ENCODE peak calls at places on chromosome 14, in seven cellular contexts. G, S, N, O, R, W and T are unnamed samples.

GRCh38 chr14:21269252-21270046 is at the start of gene HNRNPC:
- DNase-seq in W (peak; percentile 100), O (peak; percentile 100), R (peak; percentile 100), N (peak; percentile 100), S (peak; percentile 100), G (peak; percentile 99), T (peak; percentile 94)

GRCh38 chr14:54166049-54166950 is 209.7 kb upstream of the BMP4 start:
- DNase-seq in S (no peak), R (no peak), N (no peak), O (no peak), W (no peak), G (no peak), T (no peak)

GRCh38 chr14:21860172-21860571 is 186.6 kb upstream of the OR4E1 start:
- DNase-seq in W (no peak), S (peak; percentile 3), N (peak; percentile 51), R (peak; percentile 67), G (no peak), O (peak; percentile 28), T (no peak)

GRCh38 chr14:45181806-45182205 is 46.1 kb downstream of the FANCM start:
- DNase-seq in W (no peak), S (no peak), R (no peak), N (no peak), G (no peak), O (no peak), T (no peak)

GRCh38 chr14:50964683-50965390 is 20.6 kb upstream of the PYGL start:
- DNase-seq in S (peak; percentile 97), G (no peak), O (peak; percentile 67), W (no peak), N (no peak), R (peak; percentile 36), T (peak; percentile 93)

GRCh38 chr14:64303471-64303917 is 9.3 kb upstream of the ESR2 start:
- DNase-seq in N (no peak), R (peak; percentile 69), S (peak; percentile 76), W (no peak), G (peak; percentile 19), O (peak; percentile 79), T (peak; percentile 84)

GRCh38 chr14:101230851-101231550 is 327.5 kb upstream of the RTL1 start:
- DNase-seq in R (no peak), S (no peak), W (no peak), O (no peak), N (no peak), G (peak; percentile 7), T (peak; percentile 75)

GRCh38 chr14:68104518-68104917 is 284.9 kb downstream of the RAD51B start:
- DNase-seq in N (no peak), O (peak; percentile 81), G (no peak), W (no peak), R (no peak), S (peak; percentile 83), T (peak; percentile 75)

GRCh38 chr14:68971411-68972035 is 7.6 kb downstream of the ACTN1 start:
- DNase-seq in R (no peak), S (no peak), N (no peak), W (no peak), O (no peak), G (no peak), T (no peak)

GRCh38 chr14:104116544-104117340 is 21.6 kb upstream of the KIF26A start:
- DNase-seq in O (no peak), N (no peak), W (peak; percentile 37), R (no peak), G (no peak), S (no peak), T (peak; percentile 83)

GRCh38 chr14:50573862-50574261 is 13.9 kb downstream of the ATL1 start:
- DNase-seq in W (no peak), N (no peak), S (no peak), O (no peak), G (no peak), R (no peak), T (no peak)

GRCh38 chr14:89912667-89913211 is 41.8 kb downstream of the EFCAB11 start:
- DNase-seq in R (peak; percentile 83), O (peak; percentile 96), G (no peak), S (peak; percentile 97), W (no peak), N (no peak), T (peak; percentile 92)

GRCh38 chr14:100193417-100194357 is 34.2 kb upstream of the DEGS2 start:
- DNase-seq in S (no peak), N (peak; percentile 26), R (no peak), O (peak; percentile 19), G (no peak), W (no peak), T (peak; percentile 80)

GRCh38 chr14:79730911-79731310 is 480.4 kb downstream of the DIO2 start:
- DNase-seq in S (no peak), R (no peak), G (no peak), O (no peak), N (no peak), W (no peak), T (peak; percentile 65)

GRCh38 chr14:84036863-84037262 is 1493.1 kb upstream of the FLRT2 start:
- DNase-seq in W (no peak), N (no peak), G (no peak), S (peak; percentile 47), R (peak; percentile 80), O (peak; percentile 49), T (no peak)

GRCh38 chr14:74888164-74889158 is 6.7 kb downstream of the DLST start:
- DNase-seq in R (no peak), N (no peak), S (no peak), O (peak; percentile 46), W (no peak), G (no peak), T (peak; percentile 13)

GRCh38 chr14:93970589-93970966 is 5.8 kb downstream of the ASB2 start:
- DNase-seq in S (no peak), G (peak; percentile 24), N (peak; percentile 80), O (peak; percentile 51), W (no peak), R (peak; percentile 28), T (peak; percentile 76)